ENCODE peak calls at places on chromosomes 5 and 9, in six cellular contexts. J is progenitor cell of endocrine pancreas, K is astrocyte of the spinal cord, Q is AG10803, M is right lobe of liver, D is neural crest cell. P is an unnamed sample.

GRCh38 chr5:152092580-152092979 is 167.9 kb upstream of the GLRA1 start:
- DNase-seq in K (peak; percentile 2), J (no peak), M (no peak), D (no peak), Q (no peak), P (no peak)

GRCh38 chr5:90529939-90530677 is 724 bp upstream of the LYSMD3 start:
- DNase-seq in Q (peak; percentile 80), K (peak; percentile 82), M (peak; percentile 76), J (peak; percentile 46), D (peak; percentile 50), P (peak; percentile 61)

GRCh38 chr5:54002183-54002770 is 308.1 kb downstream of the ARL15 start:
- DNase-seq in M (no peak), J (no peak), Q (no peak), D (no peak), K (no peak), P (no peak)

GRCh38 chr5:533243-534005 is 9.2 kb upstream of the SLC9A3 start:
- DNase-seq in M (no peak), Q (no peak), K (no peak), D (no peak), J (no peak), P (peak; percentile 34)

GRCh38 chr5:94503677-94504076 is 114.7 kb downstream of the KIAA0825 start:
- DNase-seq in Q (no peak), J (no peak), K (no peak), D (no peak), M (no peak), P (no peak)

GRCh38 chr5:56211298-56211865 is 21.7 kb downstream of the ANKRD55 start:
- DNase-seq in J (no peak), Q (peak; percentile 95), K (peak; percentile 80), M (peak; percentile 72), D (no peak), P (no peak)

GRCh38 chr5:177357459-177358332 is at the start of gene RGS14:
- DNase-seq in J (no peak), D (no peak), Q (peak; percentile 32), K (peak; percentile 18), M (peak; percentile 73), P (peak; percentile 77)

GRCh38 chr5:669111-669841 is 23.9 kb downstream of the TPPP start:
- DNase-seq in J (no peak), K (no peak), Q (peak; percentile 23), M (no peak), D (no peak), P (no peak)

GRCh38 chr5:122420126-122420525 is 108.1 kb downstream of the SNCAIP start:
- DNase-seq in Q (peak; percentile 43), J (no peak), M (no peak), K (no peak), D (no peak), P (no peak)

GRCh38 chr5:179267671-179268071 is 77.6 kb downstream of the ADAMTS2 start:
- DNase-seq in J (no peak), D (no peak), K (no peak), Q (peak; percentile 63), M (peak; percentile 36), P (no peak)

GRCh38 chr9:8717146-8717545 is 917.6 kb upstream of the DMAC1 start:
- DNase-seq in D (no peak), K (no peak), J (no peak), M (no peak), Q (no peak), P (no peak)

GRCh38 chr9:4691794-4692193 is 12.4 kb downstream of the CDC37L1 start:
- DNase-seq in J (no peak), K (peak; percentile 44), M (no peak), Q (peak; percentile 60), D (no peak), P (no peak)

DNA sequence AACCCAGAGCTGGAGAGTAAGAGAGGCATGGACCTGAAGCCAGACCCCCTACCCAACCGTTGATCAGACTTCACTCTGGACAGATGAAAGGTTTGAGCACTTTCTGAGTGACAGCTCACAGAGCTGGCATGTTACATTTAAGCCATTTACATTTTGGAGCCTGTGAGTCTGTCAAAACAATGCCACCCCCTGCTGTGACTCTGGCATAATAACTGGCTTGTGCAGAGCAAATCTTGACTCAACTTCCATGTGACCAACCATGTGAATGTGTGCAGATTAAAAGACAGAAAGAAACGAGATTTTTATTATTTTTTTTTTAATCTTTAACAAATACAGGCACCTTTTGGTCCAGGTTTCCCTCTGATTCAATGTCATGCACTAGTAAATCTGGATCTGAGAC is 48.5 kb downstream of the MFAP3 start:
- DNase-seq in K (peak; percentile 65), J (no peak), Q (peak; percentile 34), D (no peak), M (no peak), P (no peak)
- TF ChIP-seq CTCF in K (no peak), J (no peak), Q (no peak), D (no peak), M (no peak), P (no peak)

DNA sequence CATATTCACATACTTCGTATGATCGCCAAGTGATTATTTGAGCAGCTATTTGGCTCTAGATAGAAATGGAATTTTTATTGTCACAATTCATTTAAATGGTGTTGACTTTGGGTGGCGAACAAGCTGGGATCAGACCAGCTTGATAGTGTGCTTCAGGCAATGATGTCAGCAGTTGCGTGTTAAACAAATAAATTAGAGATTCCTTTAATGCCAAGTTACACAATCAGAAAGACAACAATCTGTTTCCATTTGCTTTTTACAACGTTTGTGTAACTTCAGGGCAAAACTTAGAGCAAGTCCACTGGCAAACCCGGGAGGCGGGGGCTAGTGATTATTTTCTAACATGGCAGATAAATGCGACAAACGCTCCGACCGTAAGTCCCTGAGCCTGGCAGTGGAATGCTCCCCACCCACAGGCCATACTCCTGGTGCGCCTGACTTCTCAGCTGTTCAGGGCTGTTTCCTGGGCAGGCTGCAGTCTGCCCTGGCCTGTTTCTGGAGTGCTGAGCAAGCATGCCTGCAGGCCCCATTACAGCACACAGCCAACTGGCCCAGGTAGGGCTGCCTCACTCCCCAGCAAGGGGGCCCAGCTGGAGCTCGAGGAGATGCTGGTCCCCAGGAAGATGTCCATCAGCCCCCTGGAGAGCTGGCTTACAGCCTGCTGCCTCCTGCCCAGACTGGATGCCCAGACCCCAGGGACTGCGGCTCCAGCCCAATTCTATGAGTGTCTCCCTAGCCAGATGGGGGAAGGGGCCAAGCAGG is 88.7 kb downstream of the BASP1 start:
- DNase-seq in J (peak; percentile 19), K (peak; percentile 88), M (no peak), Q (peak; percentile 77), D (no peak), P (no peak)
- TF ChIP-seq CTCF in J (no peak), K (no peak), M (no peak), Q (no peak), D (no peak), P (no peak)

GRCh38 chr5:150167908-150168307 is 1.3 kb downstream of the CDX1 start:
- DNase-seq in Q (no peak), J (no peak), M (no peak), D (no peak), K (no peak), P (no peak)
- TF ChIP-seq CTCF in Q (no peak), J (peak; percentile 29), M (no peak), D (no peak), K (peak; percentile 21), P (no peak)

DNA sequence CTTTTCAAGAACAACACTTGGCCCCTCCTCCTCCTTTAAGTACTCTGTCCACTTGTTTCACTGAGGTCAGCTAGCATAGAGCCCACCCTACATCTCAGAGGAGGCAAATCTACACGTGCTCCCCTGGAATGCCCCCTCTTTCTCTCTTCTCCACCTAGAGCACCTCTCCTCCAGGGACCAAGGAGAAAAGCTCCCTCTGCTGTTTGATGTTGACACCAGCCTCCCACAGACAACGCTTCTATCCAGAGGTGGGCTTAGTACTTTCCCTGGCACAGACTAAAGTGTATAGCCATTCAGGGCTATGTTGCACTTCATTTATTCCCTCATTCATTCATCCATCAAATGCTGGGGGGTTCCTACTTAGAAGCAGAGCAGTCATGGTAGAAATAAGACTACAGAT is 68.2 kb upstream of the TAF1L start:
- DNase-seq in K (no peak), Q (no peak), J (no peak), M (no peak), D (no peak), P (no peak)
- TF ChIP-seq CTCF in K (peak; percentile 36), Q (peak; percentile 22), J (no peak), M (no peak), D (no peak), P (no peak)

GRCh38 chr9:37390759-37391158 is 31.7 kb upstream of the GRHPR start:
- DNase-seq in J (no peak), M (no peak), Q (no peak), K (no peak), D (no peak), P (no peak)
- TF ChIP-seq CTCF in J (peak; percentile 54), M (peak; percentile 29), Q (peak; percentile 13), K (peak; percentile 36), D (peak; percentile 40), P (peak; percentile 17)

DNA sequence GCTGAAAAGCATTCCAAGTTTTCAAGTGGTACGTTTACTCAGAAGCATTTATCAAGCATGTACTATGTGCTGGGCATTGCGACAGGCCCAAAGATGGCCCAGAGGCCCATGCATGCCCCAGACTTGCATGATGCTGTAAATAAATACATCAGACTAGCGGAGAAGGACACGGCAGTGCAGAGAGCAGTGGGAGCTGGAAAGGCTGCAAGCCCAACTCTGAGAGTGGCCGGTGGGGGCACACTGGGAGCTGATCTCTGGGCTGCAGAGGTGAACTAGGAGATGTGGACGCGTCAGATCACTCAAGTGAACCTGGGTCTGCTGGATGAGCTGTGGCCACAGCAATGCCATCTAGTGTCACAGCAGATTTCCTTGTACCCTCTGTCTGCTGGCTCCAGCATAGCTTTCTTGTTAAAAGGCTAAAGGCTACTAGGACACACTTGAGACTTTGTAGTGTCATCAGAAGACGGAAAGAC is 246.9 kb downstream of the FANCC start:
- DNase-seq in M (no peak), Q (no peak), J (no peak), K (no peak), D (no peak), P (no peak)
- TF ChIP-seq CTCF in M (no peak), Q (no peak), J (no peak), K (no peak), D (no peak), P (no peak)

P was measured in CD14-positive monocyte.